ENCODE peak calls at places on chromosomes 6 and 20, in nine cellular contexts. One of them, this sample, is unnamed.

GRCh38 chr6:169564453-169565240 is 137.2 kb downstream of the WDR27 start:
- DNase-seq in activated naive CD8-positive, alpha-beta T cell treated with anti-CD3 and anti-CD28 coated beads for 36 hours: no peak
- DNase-seq in activated naive CD4-positive, alpha-beta T cell treated with anti-CD3 and anti-CD28 coated beads, Interleukin-2, amount 10 ng/mL, durations not matched to agents 7 days and 5 days: no peak
- DNase-seq in activated T-cell treated with anti-CD3 and anti-CD28 coated beads, Interleukin-2, amount 50 U/mL, for 1 hour: no peak
- DNase-seq in cardiac fibroblast: no peak
- DNase-seq in T-helper 9 cell: no peak
- DNase-seq in EH: no peak
- DNase-seq in T-cell: no peak
- DNase-seq in Panc1: no peak
- DNase-seq in this sample: no peak

GRCh38 chr6:1027109-1027794 is 284.6 kb upstream of the FOXQ1 start:
- DNase-seq in activated naive CD8-positive, alpha-beta T cell treated with anti-CD3 and anti-CD28 coated beads for 36 hours: no peak
- DNase-seq in activated naive CD4-positive, alpha-beta T cell treated with anti-CD3 and anti-CD28 coated beads, Interleukin-2, amount 10 ng/mL, durations not matched to agents 7 days and 5 days: no peak
- DNase-seq in activated T-cell treated with anti-CD3 and anti-CD28 coated beads, Interleukin-2, amount 50 U/mL, for 1 hour: no peak
- DNase-seq in cardiac fibroblast: no peak
- DNase-seq in T-helper 9 cell: no peak
- DNase-seq in EH: peak; percentile 85
- DNase-seq in T-cell: no peak
- DNase-seq in Panc1: no peak
- DNase-seq in this sample: no peak

GRCh38 chr20:24819331-24819965 is 129.6 kb upstream of the CST7 start:
- DNase-seq in activated naive CD8-positive, alpha-beta T cell treated with anti-CD3 and anti-CD28 coated beads for 36 hours: no peak
- DNase-seq in activated naive CD4-positive, alpha-beta T cell treated with anti-CD3 and anti-CD28 coated beads, Interleukin-2, amount 10 ng/mL, durations not matched to agents 7 days and 5 days: no peak
- DNase-seq in activated T-cell treated with anti-CD3 and anti-CD28 coated beads, Interleukin-2, amount 50 U/mL, for 1 hour: no peak
- DNase-seq in cardiac fibroblast: no peak
- DNase-seq in T-helper 9 cell: no peak
- DNase-seq in EH: no peak
- DNase-seq in T-cell: no peak
- DNase-seq in Panc1: no peak
- DNase-seq in this sample: no peak

GRCh38 chr20:4465855-4466545 is 255.7 kb upstream of the PRND start:
- DNase-seq in activated naive CD8-positive, alpha-beta T cell treated with anti-CD3 and anti-CD28 coated beads for 36 hours: no peak
- DNase-seq in activated naive CD4-positive, alpha-beta T cell treated with anti-CD3 and anti-CD28 coated beads, Interleukin-2, amount 10 ng/mL, durations not matched to agents 7 days and 5 days: no peak
- DNase-seq in activated T-cell treated with anti-CD3 and anti-CD28 coated beads, Interleukin-2, amount 50 U/mL, for 1 hour: no peak
- DNase-seq in cardiac fibroblast: no peak
- DNase-seq in T-helper 9 cell: no peak
- DNase-seq in EH: no peak
- DNase-seq in T-cell: no peak
- DNase-seq in Panc1: no peak
- DNase-seq in this sample: no peak

GRCh38 chr6:170344631-170345576 is 38.3 kb downstream of the FAM120B start:
- DNase-seq in activated naive CD8-positive, alpha-beta T cell treated with anti-CD3 and anti-CD28 coated beads for 36 hours: peak; percentile 14
- DNase-seq in activated naive CD4-positive, alpha-beta T cell treated with anti-CD3 and anti-CD28 coated beads, Interleukin-2, amount 10 ng/mL, durations not matched to agents 7 days and 5 days: no peak
- DNase-seq in activated T-cell treated with anti-CD3 and anti-CD28 coated beads, Interleukin-2, amount 50 U/mL, for 1 hour: no peak
- DNase-seq in cardiac fibroblast: peak; percentile 80
- DNase-seq in T-helper 9 cell: no peak
- DNase-seq in EH: peak; percentile 91
- DNase-seq in T-cell: no peak
- DNase-seq in Panc1: no peak
- DNase-seq in this sample: peak; percentile 10

GRCh38 chr6:26187981-26188635 is 100.9 kb downstream of the HFE start:
- DNase-seq in activated naive CD8-positive, alpha-beta T cell treated with anti-CD3 and anti-CD28 coated beads for 36 hours: peak; percentile 57
- DNase-seq in activated naive CD4-positive, alpha-beta T cell treated with anti-CD3 and anti-CD28 coated beads, Interleukin-2, amount 10 ng/mL, durations not matched to agents 7 days and 5 days: peak; percentile 82
- DNase-seq in activated T-cell treated with anti-CD3 and anti-CD28 coated beads, Interleukin-2, amount 50 U/mL, for 1 hour: peak; percentile 53
- DNase-seq in cardiac fibroblast: peak; percentile 43
- DNase-seq in T-helper 9 cell: no peak
- DNase-seq in EH: peak; percentile 59
- DNase-seq in T-cell: no peak
- DNase-seq in Panc1: no peak
- DNase-seq in this sample: peak; percentile 56

GRCh38 chr20:10611357-10611756 is 62.4 kb downstream of the JAG1 start:
- DNase-seq in activated naive CD8-positive, alpha-beta T cell treated with anti-CD3 and anti-CD28 coated beads for 36 hours: no peak
- DNase-seq in activated naive CD4-positive, alpha-beta T cell treated with anti-CD3 and anti-CD28 coated beads, Interleukin-2, amount 10 ng/mL, durations not matched to agents 7 days and 5 days: no peak
- DNase-seq in activated T-cell treated with anti-CD3 and anti-CD28 coated beads, Interleukin-2, amount 50 U/mL, for 1 hour: no peak
- DNase-seq in cardiac fibroblast: peak; percentile 61
- DNase-seq in T-helper 9 cell: no peak
- DNase-seq in EH: peak; percentile 72
- DNase-seq in T-cell: no peak
- DNase-seq in Panc1: no peak
- DNase-seq in this sample: peak; percentile 8

GRCh38 chr6:158799051-158799792 is 19.9 kb downstream of the EZR start:
- DNase-seq in activated naive CD8-positive, alpha-beta T cell treated with anti-CD3 and anti-CD28 coated beads for 36 hours: no peak
- DNase-seq in activated naive CD4-positive, alpha-beta T cell treated with anti-CD3 and anti-CD28 coated beads, Interleukin-2, amount 10 ng/mL, durations not matched to agents 7 days and 5 days: no peak
- DNase-seq in activated T-cell treated with anti-CD3 and anti-CD28 coated beads, Interleukin-2, amount 50 U/mL, for 1 hour: no peak
- DNase-seq in cardiac fibroblast: peak; percentile 58
- DNase-seq in T-helper 9 cell: no peak
- DNase-seq in EH: peak; percentile 68
- DNase-seq in T-cell: no peak
- DNase-seq in Panc1: no peak
- DNase-seq in this sample: no peak

GRCh38 chr6:7642784-7643183 is 52.8 kb downstream of the SNRNP48 start:
- DNase-seq in activated naive CD8-positive, alpha-beta T cell treated with anti-CD3 and anti-CD28 coated beads for 36 hours: no peak
- DNase-seq in activated naive CD4-positive, alpha-beta T cell treated with anti-CD3 and anti-CD28 coated beads, Interleukin-2, amount 10 ng/mL, durations not matched to agents 7 days and 5 days: no peak
- DNase-seq in activated T-cell treated with anti-CD3 and anti-CD28 coated beads, Interleukin-2, amount 50 U/mL, for 1 hour: no peak
- DNase-seq in cardiac fibroblast: no peak
- DNase-seq in T-helper 9 cell: no peak
- DNase-seq in EH: no peak
- DNase-seq in T-cell: no peak
- DNase-seq in Panc1: no peak
- DNase-seq in this sample: no peak

GRCh38 chr20:17431621-17432364 is 99.4 kb downstream of the BFSP1 start:
- DNase-seq in activated naive CD8-positive, alpha-beta T cell treated with anti-CD3 and anti-CD28 coated beads for 36 hours: peak; percentile 28
- DNase-seq in activated naive CD4-positive, alpha-beta T cell treated with anti-CD3 and anti-CD28 coated beads, Interleukin-2, amount 10 ng/mL, durations not matched to agents 7 days and 5 days: peak; percentile 61
- DNase-seq in activated T-cell treated with anti-CD3 and anti-CD28 coated beads, Interleukin-2, amount 50 U/mL, for 1 hour: peak; percentile 39
- DNase-seq in cardiac fibroblast: peak; percentile 58
- DNase-seq in T-helper 9 cell: peak; percentile 35
- DNase-seq in EH: peak; percentile 56
- DNase-seq in T-cell: no peak
- DNase-seq in Panc1: peak; percentile 24
- DNase-seq in this sample: peak; percentile 61

GRCh38 chr6:42572523-42572922 is 8.7 kb downstream of the UBR2 start:
- DNase-seq in activated naive CD8-positive, alpha-beta T cell treated with anti-CD3 and anti-CD28 coated beads for 36 hours: no peak
- DNase-seq in activated naive CD4-positive, alpha-beta T cell treated with anti-CD3 and anti-CD28 coated beads, Interleukin-2, amount 10 ng/mL, durations not matched to agents 7 days and 5 days: no peak
- DNase-seq in activated T-cell treated with anti-CD3 and anti-CD28 coated beads, Interleukin-2, amount 50 U/mL, for 1 hour: no peak
- DNase-seq in cardiac fibroblast: no peak
- DNase-seq in T-helper 9 cell: no peak
- DNase-seq in EH: no peak
- DNase-seq in T-cell: no peak
- DNase-seq in Panc1: no peak
- DNase-seq in this sample: no peak

GRCh38 chr20:49562341-49563014 is 5.5 kb downstream of the PTGIS start:
- DNase-seq in activated naive CD8-positive, alpha-beta T cell treated with anti-CD3 and anti-CD28 coated beads for 36 hours: no peak
- DNase-seq in activated naive CD4-positive, alpha-beta T cell treated with anti-CD3 and anti-CD28 coated beads, Interleukin-2, amount 10 ng/mL, durations not matched to agents 7 days and 5 days: no peak
- DNase-seq in activated T-cell treated with anti-CD3 and anti-CD28 coated beads, Interleukin-2, amount 50 U/mL, for 1 hour: no peak
- DNase-seq in cardiac fibroblast: peak; percentile 90
- DNase-seq in T-helper 9 cell: no peak
- DNase-seq in EH: peak; percentile 90
- DNase-seq in T-cell: no peak
- DNase-seq in Panc1: no peak
- DNase-seq in this sample: peak; percentile 1

GRCh38 chr20:33262658-33263065 is 20.4 kb upstream of the BPIFB1 start:
- DNase-seq in activated naive CD8-positive, alpha-beta T cell treated with anti-CD3 and anti-CD28 coated beads for 36 hours: no peak
- DNase-seq in activated naive CD4-positive, alpha-beta T cell treated with anti-CD3 and anti-CD28 coated beads, Interleukin-2, amount 10 ng/mL, durations not matched to agents 7 days and 5 days: no peak
- DNase-seq in activated T-cell treated with anti-CD3 and anti-CD28 coated beads, Interleukin-2, amount 50 U/mL, for 1 hour: no peak
- DNase-seq in cardiac fibroblast: peak; percentile 76
- DNase-seq in T-helper 9 cell: no peak
- DNase-seq in EH: peak; percentile 49
- DNase-seq in T-cell: no peak
- DNase-seq in Panc1: peak; percentile 18
- DNase-seq in this sample: no peak

GRCh38 chr6:21785162-21785561 is 191.6 kb downstream of the SOX4 start:
- DNase-seq in activated naive CD8-positive, alpha-beta T cell treated with anti-CD3 and anti-CD28 coated beads for 36 hours: no peak
- DNase-seq in activated naive CD4-positive, alpha-beta T cell treated with anti-CD3 and anti-CD28 coated beads, Interleukin-2, amount 10 ng/mL, durations not matched to agents 7 days and 5 days: no peak
- DNase-seq in activated T-cell treated with anti-CD3 and anti-CD28 coated beads, Interleukin-2, amount 50 U/mL, for 1 hour: no peak
- DNase-seq in cardiac fibroblast: no peak
- DNase-seq in T-helper 9 cell: no peak
- DNase-seq in EH: no peak
- DNase-seq in T-cell: no peak
- DNase-seq in Panc1: no peak
- DNase-seq in this sample: no peak

GRCh38 chr6:22873531-22874136 is 304.3 kb downstream of the HDGFL1 start:
- DNase-seq in activated naive CD8-positive, alpha-beta T cell treated with anti-CD3 and anti-CD28 coated beads for 36 hours: no peak
- DNase-seq in activated naive CD4-positive, alpha-beta T cell treated with anti-CD3 and anti-CD28 coated beads, Interleukin-2, amount 10 ng/mL, durations not matched to agents 7 days and 5 days: no peak
- DNase-seq in activated T-cell treated with anti-CD3 and anti-CD28 coated beads, Interleukin-2, amount 50 U/mL, for 1 hour: no peak
- DNase-seq in cardiac fibroblast: peak; percentile 75
- DNase-seq in T-helper 9 cell: no peak
- DNase-seq in EH: no peak
- DNase-seq in T-cell: no peak
- DNase-seq in Panc1: no peak
- DNase-seq in this sample: no peak

GRCh38 chr6:119231394-119231793 is 118.2 kb downstream of the MAN1A1 start:
- DNase-seq in activated naive CD8-positive, alpha-beta T cell treated with anti-CD3 and anti-CD28 coated beads for 36 hours: no peak
- DNase-seq in activated naive CD4-positive, alpha-beta T cell treated with anti-CD3 and anti-CD28 coated beads, Interleukin-2, amount 10 ng/mL, durations not matched to agents 7 days and 5 days: no peak
- DNase-seq in activated T-cell treated with anti-CD3 and anti-CD28 coated beads, Interleukin-2, amount 50 U/mL, for 1 hour: no peak
- DNase-seq in cardiac fibroblast: no peak
- DNase-seq in T-helper 9 cell: no peak
- DNase-seq in EH: no peak
- DNase-seq in T-cell: no peak
- DNase-seq in Panc1: no peak
- DNase-seq in this sample: no peak

GRCh38 chr20:63893999-63894357 is 948 bp upstream of the DNAJC5 start:
- DNase-seq in activated naive CD8-positive, alpha-beta T cell treated with anti-CD3 and anti-CD28 coated beads for 36 hours: no peak
- DNase-seq in activated naive CD4-positive, alpha-beta T cell treated with anti-CD3 and anti-CD28 coated beads, Interleukin-2, amount 10 ng/mL, durations not matched to agents 7 days and 5 days: no peak
- DNase-seq in activated T-cell treated with anti-CD3 and anti-CD28 coated beads, Interleukin-2, amount 50 U/mL, for 1 hour: no peak
- DNase-seq in cardiac fibroblast: no peak
- DNase-seq in T-helper 9 cell: no peak
- DNase-seq in EH: no peak
- DNase-seq in T-cell: no peak
- DNase-seq in Panc1: no peak
- DNase-seq in this sample: no peak

GRCh38 chr6:155939253-155939652 is 483.6 kb upstream of the NOX3 start:
- DNase-seq in activated naive CD8-positive, alpha-beta T cell treated with anti-CD3 and anti-CD28 coated beads for 36 hours: no peak
- DNase-seq in activated naive CD4-positive, alpha-beta T cell treated with anti-CD3 and anti-CD28 coated beads, Interleukin-2, amount 10 ng/mL, durations not matched to agents 7 days and 5 days: no peak
- DNase-seq in activated T-cell treated with anti-CD3 and anti-CD28 coated beads, Interleukin-2, amount 50 U/mL, for 1 hour: no peak
- DNase-seq in cardiac fibroblast: no peak
- DNase-seq in T-helper 9 cell: no peak
- DNase-seq in EH: no peak
- DNase-seq in T-cell: no peak
- DNase-seq in Panc1: no peak
- DNase-seq in this sample: no peak

GRCh38 chr6:36888654-36889481 is 3.1 kb downstream of the C6orf89 start:
- DNase-seq in activated naive CD8-positive, alpha-beta T cell treated with anti-CD3 and anti-CD28 coated beads for 36 hours: no peak
- DNase-seq in activated naive CD4-positive, alpha-beta T cell treated with anti-CD3 and anti-CD28 coated beads, Interleukin-2, amount 10 ng/mL, durations not matched to agents 7 days and 5 days: no peak
- DNase-seq in activated T-cell treated with anti-CD3 and anti-CD28 coated beads, Interleukin-2, amount 50 U/mL, for 1 hour: no peak
- DNase-seq in cardiac fibroblast: no peak
- DNase-seq in T-helper 9 cell: no peak
- DNase-seq in EH: no peak
- DNase-seq in T-cell: no peak
- DNase-seq in Panc1: no peak
- DNase-seq in this sample: no peak

GRCh38 chr6:11515773-11516172 is 21.8 kb upstream of the TMEM170B start:
- DNase-seq in activated naive CD8-positive, alpha-beta T cell treated with anti-CD3 and anti-CD28 coated beads for 36 hours: no peak
- DNase-seq in activated naive CD4-positive, alpha-beta T cell treated with anti-CD3 and anti-CD28 coated beads, Interleukin-2, amount 10 ng/mL, durations not matched to agents 7 days and 5 days: no peak
- DNase-seq in activated T-cell treated with anti-CD3 and anti-CD28 coated beads, Interleukin-2, amount 50 U/mL, for 1 hour: no peak
- DNase-seq in cardiac fibroblast: no peak
- DNase-seq in T-helper 9 cell: no peak
- DNase-seq in EH: no peak
- DNase-seq in T-cell: no peak
- DNase-seq in Panc1: no peak
- DNase-seq in this sample: no peak

GRCh38 chr20:44491635-44492395 is 16.1 kb downstream of the TTPAL start:
- DNase-seq in activated naive CD8-positive, alpha-beta T cell treated with anti-CD3 and anti-CD28 coated beads for 36 hours: no peak
- DNase-seq in activated naive CD4-positive, alpha-beta T cell treated with anti-CD3 and anti-CD28 coated beads, Interleukin-2, amount 10 ng/mL, durations not matched to agents 7 days and 5 days: no peak
- DNase-seq in activated T-cell treated with anti-CD3 and anti-CD28 coated beads, Interleukin-2, amount 50 U/mL, for 1 hour: no peak
- DNase-seq in cardiac fibroblast: peak; percentile 62
- DNase-seq in T-helper 9 cell: no peak
- DNase-seq in EH: peak; percentile 84
- DNase-seq in T-cell: no peak
- DNase-seq in Panc1: no peak
- DNase-seq in this sample: no peak

GRCh38 chr20:44657875-44658274 is 6.4 kb upstream of the ADA start:
- DNase-seq in activated naive CD8-positive, alpha-beta T cell treated with anti-CD3 and anti-CD28 coated beads for 36 hours: no peak
- DNase-seq in activated naive CD4-positive, alpha-beta T cell treated with anti-CD3 and anti-CD28 coated beads, Interleukin-2, amount 10 ng/mL, durations not matched to agents 7 days and 5 days: no peak
- DNase-seq in activated T-cell treated with anti-CD3 and anti-CD28 coated beads, Interleukin-2, amount 50 U/mL, for 1 hour: no peak
- DNase-seq in cardiac fibroblast: no peak
- DNase-seq in T-helper 9 cell: no peak
- DNase-seq in EH: no peak
- DNase-seq in T-cell: no peak
- DNase-seq in Panc1: no peak
- DNase-seq in this sample: no peak

GRCh38 chr6:163915131-163915530 is 500.6 kb downstream of the QKI start:
- DNase-seq in activated naive CD8-positive, alpha-beta T cell treated with anti-CD3 and anti-CD28 coated beads for 36 hours: no peak
- DNase-seq in activated naive CD4-positive, alpha-beta T cell treated with anti-CD3 and anti-CD28 coated beads, Interleukin-2, amount 10 ng/mL, durations not matched to agents 7 days and 5 days: no peak
- DNase-seq in activated T-cell treated with anti-CD3 and anti-CD28 coated beads, Interleukin-2, amount 50 U/mL, for 1 hour: no peak
- DNase-seq in cardiac fibroblast: no peak
- DNase-seq in T-helper 9 cell: no peak
- DNase-seq in EH: no peak
- DNase-seq in T-cell: no peak
- DNase-seq in Panc1: no peak
- DNase-seq in this sample: no peak

GRCh38 chr6:23956988-23957387 is 169.0 kb upstream of the NRSN1 start:
- DNase-seq in activated naive CD8-positive, alpha-beta T cell treated with anti-CD3 and anti-CD28 coated beads for 36 hours: no peak
- DNase-seq in activated naive CD4-positive, alpha-beta T cell treated with anti-CD3 and anti-CD28 coated beads, Interleukin-2, amount 10 ng/mL, durations not matched to agents 7 days and 5 days: no peak
- DNase-seq in activated T-cell treated with anti-CD3 and anti-CD28 coated beads, Interleukin-2, amount 50 U/mL, for 1 hour: no peak
- DNase-seq in cardiac fibroblast: no peak
- DNase-seq in T-helper 9 cell: no peak
- DNase-seq in EH: no peak
- DNase-seq in T-cell: no peak
- DNase-seq in Panc1: no peak
- DNase-seq in this sample: no peak

This sample was measured in stimulated activated naive CD8-positive, alpha-beta T cell treated with anti-CD3 and anti-CD28 coated beads, Interleukin-15, Interleukin-2, amounts not matched to agents 100 U/mL and 50 U/mL, for 24 hours.